ENCODE peak calls at places on chromosomes 6 and 20, in ten cellular contexts. Q is HFF-Myc, I is SW 1271, Y is amniotic stem cell, V is GM03348, N is choroid plexus epithelial cell, P is cardiac fibroblast, B is Ammon's horn, L is islet precursor cell, E is KBM-7. X is an unnamed sample.

GRCh38 chr6:53672232-53672631 is 6.7 kb upstream of the KLHL31 start:
- DNase-seq in B (no peak), P (no peak), N (no peak), Q (no peak), Y (no peak), V (no peak), E (no peak), I (no peak), L (no peak), X (no peak)

GRCh38 chr20:62354031-62354808 is 12.9 kb downstream of the LAMA5 start:
- DNase-seq in L (peak; percentile 83), E (no peak), B (no peak), V (no peak), N (no peak), Q (no peak), I (no peak), Y (no peak), P (no peak), X (no peak)

GRCh38 chr20:44552950-44553908 is 29.1 kb upstream of the PKIG start:
- DNase-seq in P (peak; percentile 84), B (no peak), N (peak; percentile 89), Q (peak; percentile 84), I (no peak), E (no peak), Y (peak; percentile 41), V (peak; percentile 66), L (no peak), X (no peak)

GRCh38 chr6:729646-730320 is 36.8 kb upstream of the EXOC2 start:
- DNase-seq in V (no peak), B (no peak), P (no peak), Q (no peak), Y (no peak), N (no peak), I (no peak), L (no peak), E (no peak), X (no peak)

GRCh38 chr20:25081065-25081729 is 744 bp downstream of the VSX1 start:
- DNase-seq in B (no peak), P (no peak), E (no peak), Y (no peak), I (no peak), Q (no peak), N (no peak), L (peak; percentile 79), V (peak; percentile 60), X (no peak)

GRCh38 chr6:77397561-77397960 is 65.7 kb downstream of the HTR1B start:
- DNase-seq in Q (no peak), L (no peak), V (no peak), E (no peak), I (no peak), Y (no peak), N (no peak), P (peak; percentile 23), B (no peak), X (no peak)

GRCh38 chr20:16691381-16691780 is 38.4 kb upstream of the SNRPB2 start:
- DNase-seq in L (no peak), V (no peak), B (no peak), I (no peak), E (no peak), P (no peak), N (no peak), Q (no peak), Y (no peak), X (no peak)

GRCh38 chr20:21101453-21102251 is 4.5 kb downstream of the LINC00237 start:
- DNase-seq in V (no peak), B (peak; percentile 12), N (no peak), I (no peak), E (no peak), Y (no peak), L (peak; percentile 77), P (no peak), Q (no peak), X (no peak)

GRCh38 chr6:163760860-163761259 is 346.3 kb downstream of the QKI start:
- DNase-seq in E (no peak), B (no peak), V (no peak), L (no peak), Q (no peak), Y (no peak), P (no peak), I (no peak), N (no peak), X (no peak)

GRCh38 chr20:47661714-47662113 is 123.6 kb downstream of the SULF2 start:
- DNase-seq in V (no peak), I (no peak), N (no peak), Y (no peak), Q (no peak), E (no peak), P (no peak), B (no peak), L (no peak), X (no peak)

GRCh38 chr6:35016417-35017221 is 124.5 kb downstream of the TCP11 start:
- DNase-seq in N (peak; percentile 87), L (no peak), Y (no peak), I (no peak), P (peak; percentile 61), Q (peak; percentile 49), V (peak; percentile 38), E (peak; percentile 26), B (no peak), X (peak; percentile 55)

GRCh38 chr6:169141706-169142705 is 111.6 kb downstream of the THBS2 start:
- DNase-seq in Y (no peak), E (peak; percentile 35), B (peak; percentile 64), Q (no peak), L (no peak), N (no peak), P (peak; percentile 32), I (no peak), V (peak; percentile 56), X (no peak)

GRCh38 chr20:35111141-35111888 is 18.7 kb upstream of the TRPC4AP start:
- DNase-seq in I (no peak), N (peak; percentile 67), L (no peak), E (no peak), Y (no peak), Q (no peak), P (peak; percentile 93), V (peak; percentile 86), B (no peak), X (no peak)

GRCh38 chr6:79993012-79993910 is 11.2 kb upstream of the TTK start:
- DNase-seq in E (no peak), B (no peak), Y (no peak), L (no peak), Q (no peak), N (no peak), V (no peak), P (no peak), I (no peak), X (no peak)

GRCh38 chr6:30955367-30956042 is 14.7 kb downstream of the MUCL3 start:
- DNase-seq in N (peak; percentile 39), V (peak; percentile 72), E (peak; percentile 74), I (no peak), P (peak; percentile 9), B (peak; percentile 29), L (peak; percentile 82), Y (no peak), Q (peak; percentile 4), X (no peak)

GRCh38 chr6:137219664-137220252 is 573 bp upstream of the IFNGR1 start:
- DNase-seq in N (no peak), I (no peak), P (no peak), Q (no peak), Y (no peak), L (no peak), E (no peak), V (no peak), B (no peak), X (no peak)

GRCh38 chr6:56949925-56950495 is 4.9 kb upstream of the BEND6 start:
- DNase-seq in I (no peak), Q (no peak), N (peak; percentile 40), P (peak; percentile 48), E (no peak), V (no peak), Y (no peak), B (no peak), L (no peak), X (no peak)

GRCh38 chr6:44855562-44856494 is 468.3 kb downstream of the CDC5L start:
- DNase-seq in N (peak; percentile 78), E (no peak), V (peak; percentile 25), I (no peak), L (no peak), P (peak; percentile 90), Q (peak; percentile 14), B (peak; percentile 7), Y (no peak), X (no peak)

GRCh38 chr6:27426045-27426620 is 37.6 kb downstream of the ZNF391 start:
- DNase-seq in Y (no peak), E (no peak), Q (no peak), L (no peak), P (no peak), B (peak; percentile 75), I (no peak), V (no peak), N (no peak), X (no peak)

GRCh38 chr6:131995924-131996323 is 44.8 kb upstream of the CCN2 start:
- DNase-seq in L (no peak), B (no peak), E (no peak), V (peak; percentile 81), N (peak; percentile 87), Q (peak; percentile 61), P (peak; percentile 94), I (peak; percentile 21), Y (peak; percentile 85), X (peak; percentile 39)

GRCh38 chr6:34383171-34383631 is 9.3 kb downstream of the NUDT3 start:
- DNase-seq in I (no peak), L (no peak), V (no peak), B (no peak), E (peak; percentile 58), N (peak; percentile 59), Y (no peak), P (peak; percentile 76), Q (no peak), X (no peak)

GRCh38 chr6:31400467-31401289 is 2.7 kb upstream of the MICA start:
- DNase-seq in L (peak; percentile 72), Y (no peak), Q (no peak), P (peak; percentile 67), N (peak; percentile 48), V (peak; percentile 63), E (peak; percentile 87), I (peak; percentile 38), B (peak; percentile 35), X (no peak)

GRCh38 chr6:52904562-52905279 is 4.8 kb downstream of the GSTA3 start:
- DNase-seq in B (no peak), N (peak; percentile 28), Q (no peak), P (peak; percentile 17), L (peak; percentile 67), Y (no peak), E (peak; percentile 9), V (no peak), I (no peak), X (no peak)

GRCh38 chr6:34143196-34143883 is 2.5 kb downstream of the GRM4 start:
- DNase-seq in E (no peak), I (no peak), Q (no peak), V (no peak), N (no peak), B (no peak), L (no peak), P (no peak), Y (no peak), X (no peak)

GRCh38 chr6:137171053-137171374 is 2.4 kb downstream of the IL22RA2 start:
- DNase-seq in B (no peak), E (no peak), P (no peak), I (no peak), V (no peak), Y (no peak), L (no peak), N (no peak), Q (no peak), X (no peak)

GRCh38 chr6:166419268-166419667 is 36.5 kb upstream of the MPC1 start:
- DNase-seq in V (no peak), N (peak; percentile 63), B (no peak), Y (no peak), E (peak; percentile 26), I (no peak), L (no peak), P (peak; percentile 35), Q (peak; percentile 74), X (no peak)

GRCh38 chr20:18504479-18505060 is 3.2 kb upstream of the SEC23B start:
- DNase-seq in N (peak; percentile 55), Y (no peak), E (no peak), L (no peak), Q (no peak), P (peak; percentile 57), I (no peak), B (no peak), V (no peak), X (no peak)

X was measured in smooth muscle cell of the brain vasculature.